ENCODE peak calls at places on chromosomes 11 and 22, in six cellular contexts. F is GOT3; K is stimulated activated naive B cell treated with anti-CD40 and anti-IgM and Interleukin-4, amounts not matched to agents 10 μg/mL and 1 μg/mL and 100 μg/mL, for 72 hours; Y is NCI-H1092; I is T-cell; S is NCI-H1436 treated with DMSO at 0.1 percent for 48 hours. J is an unnamed sample.
A peak's percentile ranks its signal among the peaks of the same experiment; 100 is the strongest.

GRCh38 chr22:28102413-28102812 is 183.4 kb upstream of the PITPNB start:
- DNase-seq in F (no peak), K (no peak), Y (no peak), I (no peak), S (no peak), J (no peak)

GRCh38 chr22:17770180-17771077 is 3.8 kb downstream of the BID start:
- DNase-seq in F (no peak), K (no peak), Y (no peak), I (no peak), S (no peak), J (no peak)

GRCh38 chr11:115985896-115986295 is 481.7 kb upstream of the CADM1 start:
- DNase-seq in F (no peak), K (no peak), Y (no peak), I (no peak), S (no peak), J (no peak)

GRCh38 chr11:43547411-43547718 is 133.2 kb upstream of the HSD17B12 start:
- DNase-seq in F (no peak), K (no peak), Y (no peak), I (no peak), S (no peak), J (peak; percentile 67)

GRCh38 chr11:69797156-69797555 is 22.0 kb upstream of the FGF4 start:
- DNase-seq in F (no peak), K (no peak), Y (no peak), I (no peak), S (no peak), J (no peak)

GRCh38 chr11:59943996-59944395 is 5.8 kb downstream of the OOSP1 start:
- DNase-seq in F (no peak), K (no peak), Y (no peak), I (no peak), S (no peak), J (no peak)

GRCh38 chr22:34804588-34804987 is 261.4 kb upstream of the ISX start:
- DNase-seq in F (no peak), K (no peak), Y (peak; percentile 31), I (no peak), S (no peak), J (no peak)

GRCh38 chr22:45308624-45309421 is 911 bp upstream of the FAM118A start:
- DNase-seq in F (no peak), K (no peak), Y (no peak), I (no peak), S (no peak), J (peak; percentile 53)

GRCh38 chr11:65150513-65151271 is 16.4 kb upstream of the SYVN1 start:
- DNase-seq in F (no peak), K (peak; percentile 46), Y (no peak), I (no peak), S (peak; percentile 4), J (peak; percentile 98)

GRCh38 chr11:111718436-111719325 is 47.5 kb downstream of the PPP2R1B start:
- DNase-seq in F (no peak), K (no peak), Y (no peak), I (no peak), S (no peak), J (peak; percentile 79)

GRCh38 chr22:46018859-46019258 is 41.9 kb upstream of the WNT7B start:
- DNase-seq in F (no peak), K (no peak), Y (no peak), I (no peak), S (no peak), J (peak; percentile 54)

GRCh38 chr11:109859325-109859724 is 233.9 kb upstream of the ZC3H12C start:
- DNase-seq in F (no peak), K (no peak), Y (no peak), I (no peak), S (no peak), J (no peak)

GRCh38 chr22:21108379-21109115 is 62.8 kb downstream of the LRRC74B start:
- DNase-seq in F (no peak), K (no peak), Y (no peak), I (no peak), S (no peak), J (peak; percentile 12)

GRCh38 chr11:8016396-8016949 is 29.3 kb downstream of the EIF3F start:
- DNase-seq in F (no peak), K (no peak), Y (no peak), I (no peak), S (no peak), J (no peak)

GRCh38 chr22:36775589-36775965 is 342 bp downstream of the IFT27 start:
- DNase-seq in F (no peak), K (peak; percentile 16), Y (peak; percentile 5), I (peak; percentile 9), S (no peak), J (no peak)

GRCh38 chr11:23846902-23847422 is 649.9 kb upstream of the LUZP2 start:
- DNase-seq in F (no peak), K (no peak), Y (no peak), I (no peak), S (no peak), J (no peak)

GRCh38 chr11:116123739-116124138 is 619.5 kb upstream of the CADM1 start:
- DNase-seq in F (no peak), K (no peak), Y (no peak), I (no peak), S (no peak), J (no peak)

GRCh38 chr11:57321996-57322880 is 2.5 kb downstream of the TNKS1BP1 start:
- DNase-seq in F (peak; percentile 71), K (no peak), Y (no peak), I (no peak), S (no peak), J (peak; percentile 85)

GRCh38 chr11:13595166-13595565 is 73.3 kb upstream of the FAR1 start:
- DNase-seq in F (no peak), K (no peak), Y (no peak), I (no peak), S (no peak), J (no peak)

GRCh38 chr11:131662310-131662709 is 291.9 kb downstream of the NTM start:
- DNase-seq in F (no peak), K (no peak), Y (no peak), I (no peak), S (no peak), J (no peak)